ENCODE peak calls at places on chromosomes 2 and 18, in six cellular contexts. J, P, K, B, I and S are unnamed samples.

GRCh38 chr18:63859781-63860535 is 27.5 kb upstream of the SERPINB2 start:
- ATAC-seq in J (no peak), B (no peak), K (no peak), P (no peak), I (no peak), S (no peak)

GRCh38 chr2:19902272-19902730 is 518 bp upstream of the TTC32 start:
- ATAC-seq in P (peak; percentile 1), B (no peak), I (no peak), J (no peak), K (no peak), S (no peak)

GRCh38 chr2:75594599-75594998 is 33.9 kb upstream of the EVA1A start:
- ATAC-seq in J (no peak), B (no peak), K (no peak), P (no peak), I (no peak), S (no peak)

GRCh38 chr2:131105950-131106801 is 1.0 kb downstream of the PLEKHB2 start:
- ATAC-seq in B (no peak), I (no peak), K (peak; percentile 33), P (peak; percentile 24), J (peak; percentile 67), S (peak; percentile 58)

GRCh38 chr2:186542002-186542401 is 47.9 kb upstream of the ITGAV start:
- ATAC-seq in P (no peak), J (no peak), K (no peak), B (no peak), I (no peak), S (no peak)

GRCh38 chr2:99404039-99404799 is 67.0 kb downstream of the EIF5B start:
- ATAC-seq in J (no peak), I (no peak), B (no peak), P (no peak), K (no peak), S (no peak)

GRCh38 chr2:241443486-241444223 is 64.7 kb downstream of the STK25 start:
- ATAC-seq in K (peak; percentile 86), P (no peak), J (no peak), I (peak; percentile 86), B (peak; percentile 66), S (peak; percentile 89)

GRCh38 chr2:134304726-134305509 is 51.0 kb downstream of the MGAT5 start:
- ATAC-seq in B (no peak), K (no peak), J (no peak), I (peak; percentile 62), P (no peak), S (no peak)

GRCh38 chr2:97747285-97747684 is 33.9 kb downstream of the ZAP70 start:
- ATAC-seq in J (no peak), P (no peak), I (peak; percentile 54), K (no peak), B (no peak), S (peak; percentile 43)

GRCh38 chr2:99860720-99861375 is 281.5 kb downstream of the AFF3 start:
- ATAC-seq in K (no peak), B (no peak), P (no peak), J (no peak), I (no peak), S (no peak)

GRCh38 chr18:45642238-45642637 is 27.0 kb downstream of the SLC14A2 start:
- ATAC-seq in J (no peak), K (no peak), P (no peak), I (no peak), B (no peak), S (no peak)

GRCh38 chr2:96832751-96833507 is 10.9 kb downstream of the ANKRD23 start:
- ATAC-seq in B (no peak), K (no peak), I (no peak), P (peak; percentile 90), J (peak; percentile 91), S (no peak)

GRCh38 chr2:240556553-240557100 is 1.2 kb downstream of the ANKMY1 start:
- ATAC-seq in B (no peak), I (no peak), K (no peak), J (no peak), P (peak; percentile 16), S (no peak)

GRCh38 chr18:9906407-9906955 is 7.3 kb upstream of the VAPA start:
- ATAC-seq in B (no peak), I (no peak), P (no peak), J (no peak), K (no peak), S (no peak)

GRCh38 chr2:191206613-191207471 is 38.4 kb upstream of the MYO1B start:
- ATAC-seq in B (peak; percentile 57), K (peak; percentile 58), J (peak; percentile 58), P (peak; percentile 23), I (peak; percentile 84), S (peak; percentile 64)

GRCh38 chr2:149070681-149071355 is 32.3 kb downstream of the LYPD6B start:
- ATAC-seq in B (no peak), P (no peak), K (no peak), J (no peak), I (no peak), S (no peak)

GRCh38 chr2:8346238-8346637 is 335.6 kb upstream of the ID2 start:
- ATAC-seq in P (no peak), J (no peak), K (peak; percentile 42), B (no peak), I (peak; percentile 92), S (peak; percentile 47)

GRCh38 chr2:54497738-54498680 is 41.9 kb downstream of the SPTBN1 start:
- ATAC-seq in J (peak; percentile 95), I (no peak), P (peak; percentile 83), K (no peak), B (no peak), S (no peak)

GRCh38 chr2:143696651-143697050 is 567.4 kb downstream of the ARHGAP15 start:
- ATAC-seq in I (no peak), K (no peak), P (no peak), J (no peak), B (no peak), S (no peak)

GRCh38 chr2:106097370-106098000 is 96.6 kb downstream of the UXS1 start:
- ATAC-seq in J (no peak), P (no peak), K (no peak), I (no peak), B (no peak), S (no peak)

GRCh38 chr18:49788327-49788908 is 24.9 kb downstream of the ACAA2 start:
- ATAC-seq in B (no peak), I (no peak), J (peak; percentile 82), P (peak; percentile 54), K (peak; percentile 66), S (peak; percentile 72)

GRCh38 chr2:75415141-75415540 is 145.6 kb downstream of the EVA1A start:
- ATAC-seq in I (no peak), J (no peak), K (no peak), P (no peak), B (no peak), S (no peak)

GRCh38 chr2:36449213-36449612 is 93.6 kb downstream of the CRIM1 start:
- ATAC-seq in B (no peak), P (no peak), K (no peak), I (no peak), J (no peak), S (no peak)

GRCh38 chr18:9870431-9871023 is 15.2 kb upstream of the TXNDC2 start:
- ATAC-seq in B (no peak), I (no peak), P (peak; percentile 40), K (no peak), J (no peak), S (no peak)

GRCh38 chr18:8037296-8037695 is 470.2 kb downstream of the PTPRM start:
- ATAC-seq in J (no peak), K (peak; percentile 85), P (no peak), I (no peak), B (no peak), S (peak; percentile 91)

GRCh38 chr2:19774788-19775156 is 127.0 kb downstream of the TTC32 start:
- ATAC-seq in I (no peak), P (peak; percentile 45), K (no peak), B (no peak), J (no peak), S (no peak)

GRCh38 chr2:157150747-157151146 is 106.8 kb upstream of the GALNT5 start:
- ATAC-seq in K (no peak), I (no peak), B (no peak), P (peak; percentile 77), J (peak; percentile 70), S (no peak)

GRCh38 chr2:23380562-23381065 is 4.4 kb upstream of the KLHL29 start:
- ATAC-seq in K (peak; percentile 71), P (no peak), I (no peak), J (peak; percentile 69), B (peak; percentile 33), S (peak; percentile 53)

GRCh38 chr2:200223385-200223784 is 83.1 kb upstream of the SPATS2L start:
- ATAC-seq in I (no peak), B (no peak), J (no peak), K (no peak), P (no peak), S (no peak)

GRCh38 chr2:26076001-26076587 is 42.2 kb downstream of the RAB10 start:
- ATAC-seq in I (no peak), J (peak; percentile 45), P (peak; percentile 22), K (no peak), B (no peak), S (no peak)

GRCh38 chr18:7090771-7091170 is 26.8 kb downstream of the LAMA1 start:
- ATAC-seq in K (no peak), J (no peak), I (no peak), P (no peak), B (no peak), S (no peak)

GRCh38 chr18:33205777-33206176 is 234.7 kb downstream of the CCDC178 start:
- ATAC-seq in B (no peak), I (no peak), J (no peak), K (no peak), P (no peak), S (no peak)

GRCh38 chr2:191845876-191846786 is 757 bp downstream of the CAVIN2 start:
- ATAC-seq in P (peak; percentile 76), I (no peak), K (no peak), J (peak; percentile 11), B (peak; percentile 19), S (no peak)

GRCh38 chr18:2572144-2572682 is 856 bp downstream of the NDC80 start:
- ATAC-seq in P (peak; percentile 9), K (peak; percentile 45), B (no peak), I (no peak), J (no peak), S (peak; percentile 44)